ENCODE peak calls at places on chromosomes 13 and 19, in seven cellular contexts. Q is HepG2, W is GM12878, M is K562, Y is HCT116, G is SK-N-SH, O is H1. P is an unnamed sample.

GRCh38 chr19:14611051-14611450 is 28.2 kb downstream of the CLEC17A start:
- DNase-seq in Q (no peak), Y (no peak), O (no peak), W (no peak), M (no peak), G (no peak), P (no peak)

GRCh38 chr19:56554272-56554869 is 12.9 kb upstream of the ZNF470 start:
- DNase-seq in Q (no peak), M (no peak), G (no peak), Y (no peak), W (no peak), O (no peak), P (no peak)

GRCh38 chr19:5690955-5691204 is 785 bp downstream of the RPL36 start:
- DNase-seq in O (no peak), Y (no peak), W (no peak), M (no peak), G (no peak), Q (no peak), P (no peak)

GRCh38 chr19:771332-771785 is 20.4 kb downstream of the MISP start:
- DNase-seq in M (peak), Q (peak), W (no peak), G (peak), Y (peak), O (no peak), P (no peak)

GRCh38 chr13:33763021-33763420 is 54.9 kb upstream of the RFC3 start:
- DNase-seq in W (no peak), M (no peak), G (no peak), Y (no peak), O (no peak), Q (no peak), P (no peak)

GRCh38 chr13:44692173-44692713 is 116.1 kb upstream of the TSC22D1 start:
- DNase-seq in Q (no peak), M (peak), O (no peak), W (no peak), G (no peak), Y (peak), P (no peak)

GRCh38 chr19:15864824-15865223 is 33.0 kb downstream of the CYP4F2 start:
- DNase-seq in Q (no peak), W (no peak), M (peak), G (no peak), Y (no peak), O (no peak), P (no peak)

GRCh38 chr13:77514336-77514726 is 21.2 kb upstream of the SCEL start:
- DNase-seq in O (no peak), W (no peak), G (no peak), Y (no peak), M (no peak), Q (no peak), P (no peak)

GRCh38 chr13:23876265-23876664 is 12.9 kb downstream of the MIPEP start:
- DNase-seq in Y (no peak), O (no peak), M (no peak), W (no peak), Q (no peak), G (peak), P (peak)

GRCh38 chr13:99948411-99948810 is 23.2 kb downstream of the ZIC5 start:
- DNase-seq in G (no peak), Q (no peak), M (no peak), O (no peak), W (no peak), Y (no peak), P (no peak)

GRCh38 chr13:52130641-52131040 is 1.8 kb upstream of the NEK5 start:
- DNase-seq in O (no peak), M (no peak), Q (no peak), G (no peak), W (no peak), Y (no peak), P (peak)

GRCh38 chr13:43363156-43363918 is 340.0 kb downstream of the DNAJC15 start:
- DNase-seq in M (no peak), W (no peak), Q (no peak), G (no peak), Y (no peak), O (no peak), P (no peak)

GRCh38 chr19:17846146-17846545 is 1.6 kb downstream of the JAK3 start:
- DNase-seq in Y (no peak), Q (no peak), W (peak), G (no peak), M (no peak), O (no peak), P (no peak)

GRCh38 chr13:105070452-105070851 is 1465.0 kb downstream of the EFNB2 start:
- DNase-seq in Y (no peak), G (no peak), M (no peak), W (no peak), Q (no peak), O (no peak), P (no peak)

GRCh38 chr13:101211261-101211660 is 205.0 kb downstream of the NALCN start:
- DNase-seq in G (no peak), Q (no peak), M (no peak), W (no peak), Y (no peak), O (no peak), P (no peak)

GRCh38 chr13:21113851-21114306 is 52.5 kb upstream of the LATS2 start:
- DNase-seq in M (no peak), O (no peak), G (no peak), W (no peak), Q (no peak), Y (no peak), P (no peak)

GRCh38 chr13:87356314-87356713 is 314.9 kb upstream of the SLITRK5 start:
- DNase-seq in G (no peak), W (no peak), M (peak), Y (no peak), Q (no peak), O (no peak), P (no peak)

GRCh38 chr13:100438059-100438788 is 150.4 kb downstream of the GGACT start:
- DNase-seq in O (no peak), G (no peak), M (no peak), W (no peak), Q (no peak), Y (no peak), P (no peak)

GRCh38 chr13:74871671-74872070 is 610.3 kb downstream of the TBC1D4 start:
- DNase-seq in Q (no peak), G (no peak), W (no peak), Y (no peak), M (no peak), O (no peak), P (no peak)

GRCh38 chr13:51286135-51287002 is 53.1 kb upstream of the SERPINE3 start:
- DNase-seq in O (peak), M (peak), Y (peak), W (peak), Q (peak), G (peak), P (peak)

GRCh38 chr19:18896421-18896841 is 473 bp upstream of the CERS1 start:
- DNase-seq in G (peak), M (no peak), O (no peak), Y (no peak), Q (no peak), W (no peak), P (no peak)
- TF ChIP-seq JUND in G (no peak), M (no peak), O (no peak), Y (no peak), Q (no peak), W (no peak), P (no peak)

GRCh38 chr13:103190841-103191240 is 124.6 kb upstream of the SLC10A2 start:
- DNase-seq in Y (no peak), M (no peak), Q (no peak), W (no peak), G (no peak), O (no peak), P (no peak)

GRCh38 chr13:103184413-103184812 is 118.2 kb upstream of the SLC10A2 start:
- DNase-seq in W (no peak), G (no peak), M (no peak), O (no peak), Q (no peak), Y (no peak), P (no peak)

GRCh38 chr13:103188688-103189326 is 122.6 kb upstream of the SLC10A2 start:
- DNase-seq in O (no peak), M (no peak), Y (no peak), Q (no peak), G (peak), W (no peak), P (peak)

GRCh38 chr13:103187621-103188020 is 121.4 kb upstream of the SLC10A2 start:
- DNase-seq in O (no peak), W (no peak), G (no peak), Q (no peak), M (no peak), Y (no peak), P (no peak)
- TF ChIP-seq JUND in O (no peak), W (no peak), G (no peak), Q (no peak), M (no peak), Y (no peak), P (no peak)

GRCh38 chr13:30480292-30480947 is 14.7 kb upstream of the HMGB1 start:
- DNase-seq in Y (no peak), Q (no peak), W (no peak), O (no peak), M (no peak), G (no peak), P (no peak)
- TF ChIP-seq JUND in Y (no peak), Q (no peak), W (no peak), O (no peak), M (no peak), G (no peak), P (no peak)

GRCh38 chr19:6736917-6737283 is 480 bp downstream of the GPR108 start:
- DNase-seq in Q (no peak), M (no peak), Y (no peak), O (no peak), G (peak), W (no peak), P (no peak)

GRCh38 chr19:6738726-6739389 is 622 bp upstream of the TRIP10 start:
- DNase-seq in Q (no peak), W (no peak), O (no peak), G (no peak), M (peak), Y (no peak), P (no peak)

GRCh38 chr19:6736169-6736916 is 1.0 kb downstream of the GPR108 start:
- DNase-seq in M (peak), O (no peak), Y (peak), Q (peak), W (peak), G (peak), P (peak)

GRCh38 chr19:6737873-6738725 is 719 bp upstream of the GPR108 start:
- DNase-seq in Q (peak), G (no peak), M (peak), W (no peak), O (no peak), Y (no peak), P (peak)

DNA sequence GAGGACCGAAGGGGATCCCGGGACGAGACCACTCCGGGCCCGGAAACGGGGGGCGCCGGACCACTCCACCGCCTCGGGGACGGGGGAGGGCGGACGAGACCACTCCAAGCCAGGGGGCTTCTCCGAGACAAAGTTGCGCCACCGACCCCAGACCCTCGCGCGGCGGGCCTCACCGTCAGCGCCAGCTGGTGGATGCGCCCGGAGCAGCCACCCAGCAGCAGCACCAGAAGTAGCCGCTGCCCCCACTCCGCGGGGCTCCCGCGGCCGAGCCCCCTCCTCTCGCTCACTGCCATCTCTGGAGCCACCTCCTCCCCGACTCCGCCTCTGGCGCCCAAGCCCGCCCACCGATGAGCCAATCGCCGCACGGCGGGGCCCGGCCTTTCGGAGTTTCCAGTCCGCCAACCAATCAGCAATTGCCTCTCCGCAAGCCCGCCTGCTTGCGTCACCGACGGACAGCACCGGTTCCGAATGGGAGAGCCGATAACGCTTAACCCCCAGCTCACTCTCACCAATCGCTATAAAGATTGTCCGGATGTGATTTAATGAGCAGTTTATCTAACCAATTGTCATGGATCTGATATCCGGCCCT is at the start of gene GPR108:
- DNase-seq in Y (peak), Q (peak), G (peak), M (peak), O (peak), W (peak), P (peak)
- TF ChIP-seq JUND in Y (no peak), Q (no peak), G (no peak), M (no peak), O (peak), W (peak), P (no peak)

GRCh38 chr19:39379865-39380399 is 11.0 kb downstream of the PAF1 start:
- DNase-seq in Q (no peak), Y (no peak), W (no peak), M (no peak), G (no peak), O (no peak), P (no peak)

GRCh38 chr19:39382991-39383828 is 7.7 kb downstream of the PAF1 start:
- DNase-seq in W (no peak), M (no peak), G (no peak), Q (no peak), O (no peak), Y (no peak), P (no peak)

GRCh38 chr19:39384839-39385568 is 5.9 kb downstream of the PAF1 start:
- DNase-seq in G (no peak), Q (no peak), M (no peak), O (no peak), Y (no peak), W (no peak), P (no peak)

GRCh38 chr19:39380521-39381502 is 10.1 kb downstream of the PAF1 start:
- DNase-seq in M (no peak), G (no peak), O (no peak), Q (no peak), W (no peak), Y (no peak), P (no peak)

DNA sequence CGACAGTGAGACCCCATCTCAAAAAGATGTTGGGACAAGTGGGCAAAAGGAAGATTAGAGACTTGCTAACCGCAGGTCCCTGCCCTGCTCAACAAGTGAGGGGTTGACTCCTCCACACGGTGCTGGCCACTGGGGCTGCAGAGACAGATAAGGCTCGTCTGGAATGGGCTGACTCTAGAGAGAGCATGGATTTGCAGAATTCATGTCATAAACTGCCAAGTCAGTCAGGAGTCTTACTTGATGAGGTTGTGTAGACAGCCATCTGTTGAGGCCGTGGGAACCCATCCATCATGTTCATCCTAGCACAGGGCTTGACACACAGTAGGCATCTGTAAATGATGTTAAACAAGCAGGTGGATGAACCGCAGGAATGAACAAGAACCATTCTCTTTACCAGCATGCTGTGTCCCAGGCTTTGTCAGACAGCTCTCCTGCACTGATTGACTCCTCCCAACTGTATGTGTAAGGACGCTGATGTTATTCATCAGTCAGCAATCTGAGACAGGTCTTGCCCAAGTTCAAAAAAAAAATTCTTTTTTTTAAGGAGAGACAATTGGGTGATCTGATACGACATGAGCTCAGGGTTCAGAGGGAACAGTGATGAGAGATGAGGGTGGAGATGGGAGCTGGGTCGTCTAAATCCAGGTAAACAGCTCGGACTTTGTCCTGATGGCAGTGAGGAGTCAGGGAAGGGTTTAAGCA is 8.8 kb downstream of the PAF1 start:
- DNase-seq in M (peak), O (no peak), W (no peak), Q (no peak), G (no peak), Y (no peak), P (no peak)
- TF ChIP-seq JUND in M (peak), O (no peak), W (no peak), Q (no peak), G (no peak), Y (no peak), P (no peak)

DNA sequence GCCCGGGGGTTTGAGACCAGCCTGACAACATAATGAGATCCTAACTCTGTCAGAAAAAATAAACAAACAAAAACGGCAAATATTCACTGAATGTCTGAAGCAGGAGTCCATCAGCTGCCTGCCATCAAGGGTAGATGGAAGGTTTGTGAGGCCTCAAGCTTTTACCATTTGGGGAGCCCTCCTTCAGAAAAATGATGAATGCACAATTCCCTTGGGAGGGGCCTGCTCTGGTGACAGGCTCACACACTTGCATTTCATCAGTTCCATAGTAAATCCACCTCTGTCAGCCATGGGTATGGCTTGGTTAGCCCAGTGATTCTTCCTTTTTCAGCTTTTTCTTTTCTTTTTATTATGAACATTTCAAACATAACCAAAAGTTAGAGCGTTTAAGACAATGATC is 26.2 kb upstream of the KATNAL1 start:
- DNase-seq in G (no peak), O (no peak), Q (no peak), W (no peak), M (no peak), Y (no peak), P (no peak)
- TF ChIP-seq JUND in G (no peak), O (no peak), Q (no peak), W (no peak), M (no peak), Y (no peak), P (no peak)

GRCh38 chr13:46751811-46752635 is 44.9 kb downstream of the ESD start:
- DNase-seq in Q (no peak), Y (no peak), O (no peak), M (no peak), W (peak), G (no peak), P (no peak)
- TF ChIP-seq JUND in Q (no peak), Y (no peak), O (no peak), M (no peak), W (no peak), G (no peak), P (no peak)